ENCODE peak calls at places on chromosomes 7 and 10, in nine cellular contexts. One of them, this sample, is unnamed.

GRCh38 chr7:41047789-41048191 is 655.1 kb downstream of the INHBA start:
- DNase-seq in midbrain: no peak
- DNase-seq in stimulated activated CD8-positive, alpha-beta memory T cell treated with anti-CD3 and anti-CD28 coated beads, Interleukin-7, amount 100 ng/mL, for 24 hours: no peak
- DNase-seq in stomach: no peak
- DNase-seq in SHP77: peak
- DNase-seq in activated T-helper 1 cell treated with Interleukin-2 at 50 U/mL for 16 hours: no peak
- DNase-seq in MCF 10A: no peak
- DNase-seq in HEK293T: no peak
- DNase-seq in C1 segment of cervical spinal cord: no peak
- DNase-seq in this sample: no peak

GRCh38 chr7:115984105-115984504 is 46.5 kb downstream of the TFEC start:
- DNase-seq in C1 segment of cervical spinal cord: no peak
- DNase-seq in activated T-helper 1 cell treated with Interleukin-2 at 50 U/mL for 16 hours: no peak
- DNase-seq in stimulated activated CD8-positive, alpha-beta memory T cell treated with anti-CD3 and anti-CD28 coated beads, Interleukin-7, amount 100 ng/mL, for 24 hours: no peak
- DNase-seq in HEK293T: no peak
- DNase-seq in MCF 10A: no peak
- DNase-seq in SHP77: no peak
- DNase-seq in midbrain: no peak
- DNase-seq in stomach: no peak
- DNase-seq in this sample: no peak

GRCh38 chr7:111827863-111828504 is 265.7 kb upstream of the IMMP2L start:
- DNase-seq in activated T-helper 1 cell treated with Interleukin-2 at 50 U/mL for 16 hours: no peak
- DNase-seq in C1 segment of cervical spinal cord: no peak
- DNase-seq in stomach: no peak
- DNase-seq in midbrain: no peak
- DNase-seq in MCF 10A: peak
- DNase-seq in SHP77: no peak
- DNase-seq in stimulated activated CD8-positive, alpha-beta memory T cell treated with anti-CD3 and anti-CD28 coated beads, Interleukin-7, amount 100 ng/mL, for 24 hours: no peak
- DNase-seq in HEK293T: no peak
- DNase-seq in this sample: no peak

GRCh38 chr10:106520698-106521097 is 643.8 kb downstream of the SORCS1 start:
- DNase-seq in stimulated activated CD8-positive, alpha-beta memory T cell treated with anti-CD3 and anti-CD28 coated beads, Interleukin-7, amount 100 ng/mL, for 24 hours: no peak
- DNase-seq in activated T-helper 1 cell treated with Interleukin-2 at 50 U/mL for 16 hours: no peak
- DNase-seq in C1 segment of cervical spinal cord: no peak
- DNase-seq in stomach: no peak
- DNase-seq in midbrain: no peak
- DNase-seq in SHP77: no peak
- DNase-seq in MCF 10A: no peak
- DNase-seq in HEK293T: no peak
- DNase-seq in this sample: no peak

GRCh38 chr10:103669243-103669929 is 175.9 kb downstream of the NEURL1 start:
- DNase-seq in MCF 10A: no peak
- DNase-seq in stimulated activated CD8-positive, alpha-beta memory T cell treated with anti-CD3 and anti-CD28 coated beads, Interleukin-7, amount 100 ng/mL, for 24 hours: no peak
- DNase-seq in SHP77: no peak
- DNase-seq in HEK293T: no peak
- DNase-seq in C1 segment of cervical spinal cord: no peak
- DNase-seq in midbrain: no peak
- DNase-seq in activated T-helper 1 cell treated with Interleukin-2 at 50 U/mL for 16 hours: no peak
- DNase-seq in stomach: no peak
- DNase-seq in this sample: no peak

GRCh38 chr7:3683886-3684539 is 383.0 kb downstream of the SDK1 start:
- DNase-seq in C1 segment of cervical spinal cord: no peak
- DNase-seq in MCF 10A: no peak
- DNase-seq in stomach: no peak
- DNase-seq in midbrain: no peak
- DNase-seq in stimulated activated CD8-positive, alpha-beta memory T cell treated with anti-CD3 and anti-CD28 coated beads, Interleukin-7, amount 100 ng/mL, for 24 hours: no peak
- DNase-seq in HEK293T: no peak
- DNase-seq in activated T-helper 1 cell treated with Interleukin-2 at 50 U/mL for 16 hours: no peak
- DNase-seq in SHP77: no peak
- DNase-seq in this sample: no peak

GRCh38 chr7:159145544-159145891 is 851 bp upstream of the VIPR2 start:
- DNase-seq in C1 segment of cervical spinal cord: no peak
- DNase-seq in SHP77: no peak
- DNase-seq in stomach: no peak
- DNase-seq in HEK293T: no peak
- DNase-seq in midbrain: no peak
- DNase-seq in activated T-helper 1 cell treated with Interleukin-2 at 50 U/mL for 16 hours: no peak
- DNase-seq in MCF 10A: no peak
- DNase-seq in stimulated activated CD8-positive, alpha-beta memory T cell treated with anti-CD3 and anti-CD28 coated beads, Interleukin-7, amount 100 ng/mL, for 24 hours: no peak
- DNase-seq in this sample: no peak

GRCh38 chr7:157525501-157525915 is 188.7 kb downstream of the DNAJB6 start:
- DNase-seq in midbrain: no peak
- DNase-seq in stimulated activated CD8-positive, alpha-beta memory T cell treated with anti-CD3 and anti-CD28 coated beads, Interleukin-7, amount 100 ng/mL, for 24 hours: no peak
- DNase-seq in stomach: no peak
- DNase-seq in activated T-helper 1 cell treated with Interleukin-2 at 50 U/mL for 16 hours: no peak
- DNase-seq in HEK293T: no peak
- DNase-seq in MCF 10A: no peak
- DNase-seq in SHP77: no peak
- DNase-seq in C1 segment of cervical spinal cord: no peak
- DNase-seq in this sample: no peak

GRCh38 chr10:103192451-103193106 is 493 bp downstream of the NT5C2 start:
- DNase-seq in MCF 10A: peak
- DNase-seq in C1 segment of cervical spinal cord: peak
- DNase-seq in midbrain: peak
- DNase-seq in HEK293T: peak
- DNase-seq in activated T-helper 1 cell treated with Interleukin-2 at 50 U/mL for 16 hours: peak
- DNase-seq in SHP77: peak
- DNase-seq in stimulated activated CD8-positive, alpha-beta memory T cell treated with anti-CD3 and anti-CD28 coated beads, Interleukin-7, amount 100 ng/mL, for 24 hours: peak
- DNase-seq in stomach: peak
- DNase-seq in this sample: peak

GRCh38 chr7:146094356-146094755 is 22.2 kb upstream of the CNTNAP2 start:
- DNase-seq in activated T-helper 1 cell treated with Interleukin-2 at 50 U/mL for 16 hours: no peak
- DNase-seq in C1 segment of cervical spinal cord: peak
- DNase-seq in HEK293T: no peak
- DNase-seq in SHP77: no peak
- DNase-seq in MCF 10A: no peak
- DNase-seq in midbrain: no peak
- DNase-seq in stimulated activated CD8-positive, alpha-beta memory T cell treated with anti-CD3 and anti-CD28 coated beads, Interleukin-7, amount 100 ng/mL, for 24 hours: no peak
- DNase-seq in stomach: no peak
- DNase-seq in this sample: no peak

GRCh38 chr10:77381750-77382149 is 255.9 kb downstream of the KCNMA1 start:
- DNase-seq in midbrain: no peak
- DNase-seq in HEK293T: no peak
- DNase-seq in SHP77: no peak
- DNase-seq in activated T-helper 1 cell treated with Interleukin-2 at 50 U/mL for 16 hours: no peak
- DNase-seq in stimulated activated CD8-positive, alpha-beta memory T cell treated with anti-CD3 and anti-CD28 coated beads, Interleukin-7, amount 100 ng/mL, for 24 hours: no peak
- DNase-seq in MCF 10A: no peak
- DNase-seq in C1 segment of cervical spinal cord: no peak
- DNase-seq in stomach: no peak
- DNase-seq in this sample: no peak

GRCh38 chr7:104979167-104979841 is 34.7 kb upstream of the KMT2E start:
- DNase-seq in midbrain: no peak
- DNase-seq in C1 segment of cervical spinal cord: no peak
- DNase-seq in activated T-helper 1 cell treated with Interleukin-2 at 50 U/mL for 16 hours: no peak
- DNase-seq in stomach: no peak
- DNase-seq in MCF 10A: no peak
- DNase-seq in SHP77: no peak
- DNase-seq in stimulated activated CD8-positive, alpha-beta memory T cell treated with anti-CD3 and anti-CD28 coated beads, Interleukin-7, amount 100 ng/mL, for 24 hours: no peak
- DNase-seq in HEK293T: peak
- DNase-seq in this sample: no peak

GRCh38 chr7:91731962-91732361 is 148.5 kb downstream of the MTERF1 start:
- DNase-seq in MCF 10A: no peak
- DNase-seq in HEK293T: no peak
- DNase-seq in midbrain: no peak
- DNase-seq in SHP77: no peak
- DNase-seq in C1 segment of cervical spinal cord: no peak
- DNase-seq in activated T-helper 1 cell treated with Interleukin-2 at 50 U/mL for 16 hours: no peak
- DNase-seq in stimulated activated CD8-positive, alpha-beta memory T cell treated with anti-CD3 and anti-CD28 coated beads, Interleukin-7, amount 100 ng/mL, for 24 hours: no peak
- DNase-seq in stomach: no peak
- DNase-seq in this sample: no peak

This sample was measured in activated gamma-delta T cell treated with anti-CD3 and anti-CD28 coated beads, Interleukin-2, amount 50 U/mL, for 16 hours.